ENCODE peak calls at places on chromosomes 3 and 15, in ten cellular contexts. K is right cardiac atrium; D is GM23248; V is psoas muscle; A is body of pancreas; R is CD4-positive, alpha-beta memory T cell; J is hepatocyte; H is left ventricle myocardium inferior; C is thyroid gland; F is naive thymus-derived CD4-positive, alpha-beta T cell. M is an unnamed sample.

GRCh38 chr3:76610150-76610549 is 429.7 kb upstream of the ROBO2 start:
- DNase-seq in K (peak; percentile 20), D (no peak), V (no peak), A (no peak), R (no peak), J (no peak), H (no peak), C (no peak), F (no peak), M (no peak)

GRCh38 chr3:38121451-38121831 is 15.5 kb downstream of the ACAA1 start:
- DNase-seq in K (peak; percentile 45), D (no peak), V (no peak), A (no peak), R (no peak), J (no peak), H (no peak), C (no peak), F (no peak), M (peak; percentile 77)

GRCh38 chr3:195352895-195353488 is 82.0 kb upstream of the XXYLT1 start:
- DNase-seq in K (no peak), D (peak; percentile 93), V (no peak), A (no peak), R (no peak), J (peak; percentile 14), H (no peak), C (no peak), F (no peak), M (no peak)

GRCh38 chr3:32009101-32009500 is 27.6 kb downstream of the ZNF860 start:
- DNase-seq in K (no peak), D (peak; percentile 33), V (no peak), A (no peak), R (no peak), J (no peak), H (no peak), C (no peak), F (no peak), M (no peak)

GRCh38 chr3:197425485-197426131 is 127.2 kb upstream of the DLG1 start:
- DNase-seq in K (no peak), D (no peak), V (no peak), A (no peak), R (no peak), J (no peak), H (no peak), C (no peak), F (no peak), M (no peak)

GRCh38 chr3:129398803-129399144 is 29.7 kb downstream of the EFCAB12 start:
- DNase-seq in K (no peak), D (peak; percentile 70), V (no peak), A (peak; percentile 9), R (no peak), J (peak; percentile 32), H (no peak), C (peak; percentile 28), F (no peak), M (no peak)

GRCh38 chr15:23385886-23386430 is 31.4 kb downstream of the GOLGA8S start:
- DNase-seq in K (no peak), D (no peak), V (no peak), A (no peak), R (no peak), J (no peak), H (no peak), C (no peak), F (no peak), M (no peak)

GRCh38 chr3:59121346-59122144 is 71.7 kb upstream of the CFAP20DC start:
- DNase-seq in K (no peak), D (no peak), V (no peak), A (no peak), R (no peak), J (no peak), H (no peak), C (no peak), F (no peak), M (no peak)

GRCh38 chr15:60389261-60390077 is 8.3 kb downstream of the ANXA2 start:
- DNase-seq in K (no peak), D (peak; percentile 45), V (no peak), A (no peak), R (peak; percentile 65), J (no peak), H (no peak), C (no peak), F (no peak), M (no peak)

GRCh38 chr3:12799525-12800440 is 3.3 kb downstream of the CAND2 start:
- DNase-seq in K (no peak), D (no peak), V (no peak), A (peak; percentile 45), R (no peak), J (no peak), H (no peak), C (no peak), F (no peak), M (no peak)

GRCh38 chr3:12796171-12797123 is at the start of gene CAND2:
- DNase-seq in K (peak; percentile 92), D (peak; percentile 70), V (peak; percentile 90), A (peak; percentile 54), R (peak; percentile 34), J (peak; percentile 79), H (peak; percentile 80), C (peak; percentile 70), F (peak; percentile 22), M (peak; percentile 88)

GRCh38 chr3:12797124-12797891 is 828 bp downstream of the CAND2 start:
- DNase-seq in K (no peak), D (no peak), V (no peak), A (no peak), R (no peak), J (no peak), H (no peak), C (peak; percentile 14), F (no peak), M (no peak)

GRCh38 chr3:12797892-12798558 is 1.5 kb downstream of the CAND2 start:
- DNase-seq in K (no peak), D (no peak), V (peak; percentile 78), A (no peak), R (no peak), J (no peak), H (no peak), C (no peak), F (no peak), M (no peak)

GRCh38 chr3:12798559-12799179 is 2.2 kb downstream of the CAND2 start:
- DNase-seq in K (peak; percentile 77), D (no peak), V (peak; percentile 91), A (no peak), R (no peak), J (no peak), H (peak; percentile 63), C (peak; percentile 73), F (no peak), M (no peak)
- H3K27me3 ChIP-seq in K (no peaks in the 10 kb centered on the region), D (no peaks in the 10 kb centered on the region), V (no peaks in the 10 kb centered on the region), A (no peaks in the 10 kb centered on the region), R (no peaks in the 10 kb centered on the region), J (no peaks in the 10 kb centered on the region), H (no peaks in the 10 kb centered on the region), C (no peaks in the 10 kb centered on the region), F (no peaks in the 10 kb centered on the region), M (no peaks in the 10 kb centered on the region)

DNA sequence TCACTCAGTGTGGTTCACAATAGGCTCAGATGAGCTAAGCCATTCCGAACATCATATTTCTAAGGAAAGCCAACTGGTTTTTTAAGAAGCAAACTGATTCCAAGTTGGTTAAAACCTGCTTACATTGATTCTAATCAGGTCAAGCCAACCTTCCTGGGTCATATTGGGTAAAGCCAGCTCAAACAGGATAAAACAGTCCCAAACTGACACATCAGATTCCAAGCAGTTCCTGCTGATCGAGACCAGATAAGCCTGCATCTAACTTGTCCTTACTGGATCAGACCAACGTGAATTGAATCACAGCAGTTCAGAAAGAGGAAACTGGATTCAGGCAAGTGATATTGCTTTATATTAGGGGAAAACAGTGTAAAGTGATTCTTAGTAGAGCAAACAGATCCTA is 18.6 kb upstream of the THSD4 start:
- DNase-seq in K (no peak), D (peak; percentile 60), V (no peak), A (no peak), R (no peak), J (no peak), H (no peak), C (no peak), F (no peak), M (no peak)
- H3K27ac ChIP-seq in K (no peak overlapping the region), D (peak overlapping the region; percentile 41), V (no peak overlapping the region), A (no peak overlapping the region), R (no peak overlapping the region), J (no peak overlapping the region), H (no peak overlapping the region), C (no peak overlapping the region), F (no peak overlapping the region), M (no peak overlapping the region)

DNA sequence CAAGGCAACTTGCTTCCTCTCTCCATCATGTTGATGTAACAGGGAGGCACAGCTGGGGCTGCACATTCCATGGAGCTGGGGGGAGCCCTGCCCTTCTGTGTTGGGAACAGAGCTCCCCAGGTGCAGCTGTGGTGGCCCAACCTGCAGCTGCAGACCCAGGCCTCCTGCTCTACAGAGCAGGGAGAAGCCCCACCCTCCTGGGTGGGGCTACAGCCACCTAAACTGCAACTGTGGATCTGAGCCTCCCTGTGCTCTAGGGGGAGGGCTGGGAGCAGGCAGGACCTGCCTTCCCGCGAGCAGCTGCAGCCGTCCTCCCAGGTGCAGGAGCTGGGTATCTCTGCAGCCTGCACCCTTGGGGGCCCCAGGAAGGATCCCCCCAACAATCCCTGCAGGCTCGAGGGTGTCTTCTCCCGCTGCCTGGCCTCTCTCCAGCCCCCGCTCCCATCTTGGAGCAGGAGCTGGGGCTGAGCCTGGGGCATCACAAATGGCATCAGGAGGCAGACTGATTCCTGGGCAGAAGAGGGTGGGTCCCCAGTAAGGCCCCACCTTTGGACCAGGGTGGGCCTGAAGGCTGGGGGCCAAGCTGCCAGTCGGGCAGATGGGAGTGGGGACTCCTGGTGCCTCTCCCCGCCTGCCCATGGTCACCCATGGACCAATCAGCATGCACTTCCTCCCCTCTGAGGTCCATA is 7.4 kb downstream of the LRRC58 start:
- DNase-seq in K (no peak), D (no peak), V (no peak), A (no peak), R (no peak), J (no peak), H (no peak), C (no peak), F (no peak), M (no peak)
- H3K9me3 ChIP-seq in K (no peaks in the 10 kb centered on the region), D (no peaks in the 10 kb centered on the region), V (peaks cover 13% of the 10 kb centered on the region), A (no peaks in the 10 kb centered on the region), R (no peaks in the 10 kb centered on the region), J (peaks cover 13% of the 10 kb centered on the region), H (peaks cover 27% of the 10 kb centered on the region), C (no peaks in the 10 kb centered on the region), F (no peaks in the 10 kb centered on the region), M (no peaks in the 10 kb centered on the region)

GRCh38 chr3:172177803-172178316 is 138.5 kb downstream of the FNDC3B start:
- DNase-seq in K (no peak), D (no peak), V (no peak), A (no peak), R (no peak), J (no peak), H (no peak), C (no peak), F (no peak), M (no peak)
- H3K27me3 ChIP-seq in K (no peaks in the 10 kb centered on the region), D (no peaks in the 10 kb centered on the region), V (no peaks in the 10 kb centered on the region), A (no peaks in the 10 kb centered on the region), R (no peaks in the 10 kb centered on the region), J (no peaks in the 10 kb centered on the region), H (no peaks in the 10 kb centered on the region), C (no peaks in the 10 kb centered on the region), F (no peaks in the 10 kb centered on the region), M (no peaks in the 10 kb centered on the region)